ENCODE peak calls at places on chromosomes 7 and 10, in nine cellular contexts. One of them, this sample, is unnamed. For H3K36me3, the result is how much of the 10 kb centered on the place peaks cover.

GRCh38 chr10:31419394-31420063 is 100.5 kb downstream of the ZEB1 start:
- DNase-seq in lung: no peak
- DNase-seq in lower lobe of right lung: no peak
- DNase-seq in NT2/D1: no peak
- DNase-seq in brain microvascular endothelial cell: peak
- DNase-seq in RWPE2: no peak
- DNase-seq in mesendoderm: no peak
- DNase-seq in mesenchymal stem cell: peak
- DNase-seq in psoas muscle: no peak
- DNase-seq in this sample: peak

GRCh38 chr10:117186832-117187615 is 10.3 kb upstream of the KCNK18 start:
- DNase-seq in mesenchymal stem cell: no peak
- DNase-seq in lung: no peak
- DNase-seq in NT2/D1: no peak
- DNase-seq in psoas muscle: no peak
- DNase-seq in mesendoderm: peak
- DNase-seq in lower lobe of right lung: no peak
- DNase-seq in brain microvascular endothelial cell: no peak
- DNase-seq in RWPE2: no peak
- DNase-seq in this sample: peak

GRCh38 chr10:87842776-87843497 is 20.4 kb downstream of the KLLN start:
- DNase-seq in NT2/D1: no peak
- DNase-seq in RWPE2: no peak
- DNase-seq in lower lobe of right lung: no peak
- DNase-seq in mesenchymal stem cell: peak
- DNase-seq in brain microvascular endothelial cell: peak
- DNase-seq in mesendoderm: no peak
- DNase-seq in lung: no peak
- DNase-seq in psoas muscle: no peak
- DNase-seq in this sample: peak

GRCh38 chr10:118621304-118621942 is 26.0 kb upstream of the PRLHR start:
- DNase-seq in psoas muscle: no peak
- DNase-seq in lower lobe of right lung: no peak
- DNase-seq in NT2/D1: no peak
- DNase-seq in lung: no peak
- DNase-seq in RWPE2: no peak
- DNase-seq in mesenchymal stem cell: no peak
- DNase-seq in brain microvascular endothelial cell: no peak
- DNase-seq in mesendoderm: no peak
- DNase-seq in this sample: no peak

GRCh38 chr10:66882271-66882670 is 43.6 kb upstream of the LRRTM3 start:
- DNase-seq in mesenchymal stem cell: no peak
- DNase-seq in RWPE2: no peak
- DNase-seq in mesendoderm: no peak
- DNase-seq in lung: no peak
- DNase-seq in NT2/D1: no peak
- DNase-seq in psoas muscle: no peak
- DNase-seq in brain microvascular endothelial cell: no peak
- DNase-seq in lower lobe of right lung: no peak
- DNase-seq in this sample: no peak

GRCh38 chr10:53650794-53651193 is 878.2 kb upstream of the MBL2 start:
- DNase-seq in mesendoderm: no peak
- DNase-seq in lower lobe of right lung: no peak
- DNase-seq in RWPE2: no peak
- DNase-seq in psoas muscle: no peak
- DNase-seq in lung: no peak
- DNase-seq in mesenchymal stem cell: no peak
- DNase-seq in brain microvascular endothelial cell: no peak
- DNase-seq in NT2/D1: no peak
- DNase-seq in this sample: no peak

GRCh38 chr7:74218343-74218698 is 8.5 kb downstream of the LAT2 start:
- DNase-seq in psoas muscle: no peak
- DNase-seq in lung: no peak
- DNase-seq in NT2/D1: no peak
- DNase-seq in mesendoderm: no peak
- DNase-seq in lower lobe of right lung: no peak
- DNase-seq in mesenchymal stem cell: no peak
- DNase-seq in RWPE2: no peak
- DNase-seq in brain microvascular endothelial cell: no peak
- DNase-seq in this sample: no peak

GRCh38 chr7:119197872-119198527 is 973.5 kb downstream of the ANKRD7 start:
- DNase-seq in mesendoderm: peak
- DNase-seq in psoas muscle: no peak
- DNase-seq in NT2/D1: peak
- DNase-seq in lung: no peak
- DNase-seq in mesenchymal stem cell: peak
- DNase-seq in RWPE2: no peak
- DNase-seq in lower lobe of right lung: no peak
- DNase-seq in brain microvascular endothelial cell: peak
- DNase-seq in this sample: peak

GRCh38 chr10:95560288-95561199 is 627 bp downstream of the SORBS1 start:
- DNase-seq in lung: peak
- DNase-seq in psoas muscle: peak
- DNase-seq in mesenchymal stem cell: peak
- DNase-seq in lower lobe of right lung: peak
- DNase-seq in NT2/D1: no peak
- DNase-seq in RWPE2: peak
- DNase-seq in brain microvascular endothelial cell: peak
- DNase-seq in mesendoderm: peak
- DNase-seq in this sample: peak

GRCh38 chr7:110988890-110989501 is 101.9 kb upstream of the LRRN3 start:
- DNase-seq in RWPE2: no peak
- DNase-seq in NT2/D1: no peak
- DNase-seq in lower lobe of right lung: no peak
- DNase-seq in psoas muscle: no peak
- DNase-seq in mesendoderm: no peak
- DNase-seq in lung: no peak
- DNase-seq in mesenchymal stem cell: no peak
- DNase-seq in brain microvascular endothelial cell: no peak
- DNase-seq in this sample: no peak

GRCh38 chr10:36880898-36881297 is 244.5 kb upstream of the ANKRD30A start:
- DNase-seq in lower lobe of right lung: no peak
- DNase-seq in psoas muscle: no peak
- DNase-seq in brain microvascular endothelial cell: peak
- DNase-seq in lung: no peak
- DNase-seq in mesenchymal stem cell: peak
- DNase-seq in RWPE2: no peak
- DNase-seq in mesendoderm: peak
- DNase-seq in NT2/D1: no peak
- DNase-seq in this sample: no peak

GRCh38 chr7:98235901-98236300 is 16.1 kb downstream of the TECPR1 start:
- DNase-seq in mesenchymal stem cell: no peak
- DNase-seq in lung: no peak
- DNase-seq in brain microvascular endothelial cell: no peak
- DNase-seq in psoas muscle: no peak
- DNase-seq in lower lobe of right lung: no peak
- DNase-seq in mesendoderm: no peak
- DNase-seq in RWPE2: peak
- DNase-seq in NT2/D1: no peak
- DNase-seq in this sample: no peak

GRCh38 chr7:100429637-100430449 is at the start of gene MEPCE:
- DNase-seq in mesenchymal stem cell: peak
- DNase-seq in mesendoderm: peak
- DNase-seq in brain microvascular endothelial cell: peak
- DNase-seq in lower lobe of right lung: peak
- DNase-seq in RWPE2: peak
- DNase-seq in NT2/D1: peak
- DNase-seq in lung: peak
- DNase-seq in psoas muscle: peak
- DNase-seq in this sample: peak

GRCh38 chr7:77327932-77328628 is 88.1 kb downstream of the GSAP start:
- DNase-seq in RWPE2: no peak
- DNase-seq in mesendoderm: no peak
- DNase-seq in lower lobe of right lung: no peak
- DNase-seq in brain microvascular endothelial cell: no peak
- DNase-seq in NT2/D1: no peak
- DNase-seq in psoas muscle: no peak
- DNase-seq in mesenchymal stem cell: no peak
- DNase-seq in lung: no peak
- DNase-seq in this sample: peak

GRCh38 chr7:19106308-19107141 is 10.9 kb downstream of the TWIST1 start:
- DNase-seq in mesenchymal stem cell: peak
- DNase-seq in RWPE2: no peak
- DNase-seq in psoas muscle: no peak
- DNase-seq in lung: no peak
- DNase-seq in mesendoderm: peak
- DNase-seq in lower lobe of right lung: no peak
- DNase-seq in NT2/D1: no peak
- DNase-seq in brain microvascular endothelial cell: no peak
- DNase-seq in this sample: no peak

GRCh38 chr10:28532223-28532508 is 752 bp upstream of the WAC start:
- DNase-seq in RWPE2: no peak
- DNase-seq in mesenchymal stem cell: peak
- DNase-seq in mesendoderm: peak
- DNase-seq in psoas muscle: no peak
- DNase-seq in lower lobe of right lung: no peak
- DNase-seq in brain microvascular endothelial cell: no peak
- DNase-seq in NT2/D1: peak
- DNase-seq in lung: no peak
- DNase-seq in this sample: no peak

GRCh38 chr10:5493698-5494097 is 5.7 kb downstream of the CALML5 start:
- DNase-seq in RWPE2: peak
- DNase-seq in psoas muscle: no peak
- DNase-seq in NT2/D1: no peak
- DNase-seq in mesenchymal stem cell: no peak
- DNase-seq in lung: no peak
- DNase-seq in mesendoderm: no peak
- DNase-seq in lower lobe of right lung: no peak
- DNase-seq in brain microvascular endothelial cell: no peak
- DNase-seq in this sample: no peak

GRCh38 chr10:108782411-108782810 is 1140.9 kb downstream of the XPNPEP1 start:
- DNase-seq in brain microvascular endothelial cell: no peak
- DNase-seq in lower lobe of right lung: no peak
- DNase-seq in RWPE2: no peak
- DNase-seq in psoas muscle: no peak
- DNase-seq in lung: no peak
- DNase-seq in NT2/D1: no peak
- DNase-seq in mesendoderm: no peak
- DNase-seq in mesenchymal stem cell: no peak
- DNase-seq in this sample: peak

GRCh38 chr10:35821339-35821911 is 179.3 kb upstream of the FZD8 start:
- DNase-seq in lower lobe of right lung: no peak
- DNase-seq in mesendoderm: peak
- DNase-seq in mesenchymal stem cell: peak
- DNase-seq in lung: no peak
- DNase-seq in NT2/D1: no peak
- DNase-seq in RWPE2: no peak
- DNase-seq in brain microvascular endothelial cell: peak
- DNase-seq in psoas muscle: no peak
- DNase-seq in this sample: peak

DNA sequence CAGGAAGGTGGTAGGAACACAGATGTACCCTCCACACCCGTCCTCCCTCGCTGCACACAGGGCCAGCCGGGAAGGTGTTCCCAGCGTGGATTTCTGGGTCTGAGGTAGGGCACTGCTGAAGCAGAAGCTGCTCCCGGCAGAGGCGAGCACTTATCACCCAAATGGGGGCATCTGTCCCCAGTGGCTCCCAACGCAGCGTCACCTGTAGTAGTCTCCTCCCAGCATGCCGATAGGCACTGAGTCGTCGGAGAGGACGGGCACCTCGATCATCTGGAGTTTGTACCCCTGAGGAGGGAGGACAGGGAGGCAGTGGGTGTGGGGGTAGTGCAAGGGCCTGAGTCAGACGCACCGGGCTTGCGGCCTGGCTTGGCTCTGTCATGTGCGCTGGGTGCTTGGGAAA is 3.0 kb upstream of the PYROXD2 start:
- DNase-seq in NT2/D1: no peak
- DNase-seq in lung: no peak
- DNase-seq in mesenchymal stem cell: no peak
- DNase-seq in mesendoderm: no peak
- DNase-seq in lower lobe of right lung: no peak
- DNase-seq in psoas muscle: no peak
- DNase-seq in brain microvascular endothelial cell: no peak
- DNase-seq in RWPE2: no peak
- DNase-seq in this sample: no peak
- H3K36me3 ChIP-seq in NT2/D1: under half
- H3K36me3 ChIP-seq in lung: under half
- H3K36me3 ChIP-seq in mesenchymal stem cell: half or more
- H3K36me3 ChIP-seq in mesendoderm: under half
- H3K36me3 ChIP-seq in lower lobe of right lung: half or more
- H3K36me3 ChIP-seq in psoas muscle: under half
- H3K36me3 ChIP-seq in brain microvascular endothelial cell: under half
- H3K36me3 ChIP-seq in RWPE2: under half
- H3K36me3 ChIP-seq in this sample: under half

GRCh38 chr7:11428877-11429617 is 403.0 kb downstream of the THSD7A start:
- DNase-seq in RWPE2: no peak
- DNase-seq in lower lobe of right lung: no peak
- DNase-seq in NT2/D1: no peak
- DNase-seq in mesendoderm: peak
- DNase-seq in brain microvascular endothelial cell: no peak
- DNase-seq in lung: no peak
- DNase-seq in psoas muscle: no peak
- DNase-seq in mesenchymal stem cell: no peak
- DNase-seq in this sample: no peak
- H3K36me3 ChIP-seq in RWPE2: under half
- H3K36me3 ChIP-seq in lower lobe of right lung: under half
- H3K36me3 ChIP-seq in NT2/D1: under half
- H3K36me3 ChIP-seq in mesendoderm: under half
- H3K36me3 ChIP-seq in brain microvascular endothelial cell: under half
- H3K36me3 ChIP-seq in lung: under half
- H3K36me3 ChIP-seq in psoas muscle: under half
- H3K36me3 ChIP-seq in mesenchymal stem cell: under half
- H3K36me3 ChIP-seq in this sample: under half

GRCh38 chr10:7836571-7836970 is 18.3 kb downstream of the TAF3 start:
- DNase-seq in brain microvascular endothelial cell: no peak
- DNase-seq in NT2/D1: no peak
- DNase-seq in mesendoderm: no peak
- DNase-seq in lung: no peak
- DNase-seq in psoas muscle: no peak
- DNase-seq in mesenchymal stem cell: no peak
- DNase-seq in lower lobe of right lung: no peak
- DNase-seq in RWPE2: no peak
- DNase-seq in this sample: no peak
- H3K36me3 ChIP-seq in brain microvascular endothelial cell: under half
- H3K36me3 ChIP-seq in NT2/D1: under half
- H3K36me3 ChIP-seq in mesendoderm: under half
- H3K36me3 ChIP-seq in lung: under half
- H3K36me3 ChIP-seq in psoas muscle: under half
- H3K36me3 ChIP-seq in mesenchymal stem cell: under half
- H3K36me3 ChIP-seq in lower lobe of right lung: under half
- H3K36me3 ChIP-seq in RWPE2: under half
- H3K36me3 ChIP-seq in this sample: under half

DNA sequence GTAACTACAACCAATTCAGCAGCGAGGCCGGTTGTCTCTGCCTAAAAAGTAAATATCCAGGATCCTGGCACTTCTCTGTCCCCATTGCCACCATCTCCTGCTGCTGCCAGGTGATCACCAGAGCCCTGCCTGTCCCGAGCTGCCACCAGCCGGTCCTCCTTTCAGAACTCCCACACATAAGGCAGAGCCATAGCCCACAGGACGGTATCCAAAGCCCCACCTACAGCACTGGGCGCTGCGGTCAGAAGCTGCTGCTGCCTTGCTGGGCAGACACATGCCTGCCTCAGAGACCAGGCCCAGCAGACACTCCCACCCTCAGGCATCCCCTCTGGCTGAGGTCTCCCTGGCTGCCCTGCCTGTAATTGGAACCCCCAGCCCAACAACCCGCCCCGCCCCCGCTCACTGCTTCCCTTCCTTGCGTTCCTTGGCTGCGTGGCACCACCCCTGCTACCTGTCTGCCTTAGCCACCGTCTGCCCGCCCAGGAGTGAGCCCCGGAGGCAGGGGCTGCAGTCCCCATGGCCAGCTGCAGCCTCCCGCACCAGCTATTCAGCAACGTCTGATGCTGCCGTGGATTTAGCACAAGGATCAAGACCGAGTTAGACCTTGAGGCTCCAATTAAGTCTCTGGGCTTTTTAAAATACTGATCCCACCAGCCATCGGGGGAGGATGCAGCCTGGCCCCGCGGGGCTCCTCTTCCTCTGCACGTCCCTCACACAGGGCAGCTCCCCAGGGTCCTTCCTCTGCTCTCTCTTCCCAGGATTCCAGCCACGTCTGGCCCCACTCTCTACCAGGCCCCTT is 100.7 kb downstream of the CYTH3 start:
- DNase-seq in mesendoderm: peak
- DNase-seq in brain microvascular endothelial cell: no peak
- DNase-seq in lower lobe of right lung: no peak
- DNase-seq in psoas muscle: no peak
- DNase-seq in lung: no peak
- DNase-seq in mesenchymal stem cell: no peak
- DNase-seq in NT2/D1: no peak
- DNase-seq in RWPE2: no peak
- DNase-seq in this sample: no peak
- H3K36me3 ChIP-seq in mesendoderm: under half
- H3K36me3 ChIP-seq in brain microvascular endothelial cell: under half
- H3K36me3 ChIP-seq in lower lobe of right lung: half or more
- H3K36me3 ChIP-seq in psoas muscle: under half
- H3K36me3 ChIP-seq in lung: under half
- H3K36me3 ChIP-seq in mesenchymal stem cell: half or more
- H3K36me3 ChIP-seq in NT2/D1: half or more
- H3K36me3 ChIP-seq in RWPE2: half or more
- H3K36me3 ChIP-seq in this sample: under half

This sample was measured in astrocyte.